ENCODE peak calls at places on chromosomes 12 and 14, in eight cellular contexts. F is Kasumi-1, Y is ELR, E is left lobe of liver, Z is GM20000, W is putamen, J is Ammon's horn, R is dorsolateral prefrontal cortex. N is an unnamed sample.

GRCh38 chr14:72714871-72715214 is 179.1 kb downstream of the DPF3 start:
- DNase-seq in Y (no peak), W (no peak), Z (no peak), R (no peak), J (no peak), F (no peak), E (no peak), N (no peak)

GRCh38 chr12:51080136-51080535 is 3.3 kb downstream of the CSRNP2 start:
- DNase-seq in W (no peak), Y (no peak), F (no peak), R (no peak), Z (no peak), J (no peak), E (no peak), N (no peak)

GRCh38 chr14:41668346-41668745 is 61.7 kb downstream of the LRFN5 start:
- DNase-seq in Z (no peak), J (no peak), Y (no peak), R (no peak), W (no peak), F (no peak), E (no peak), N (no peak)

GRCh38 chr14:90319634-90320541 is 11.9 kb downstream of the NRDE2 start:
- DNase-seq in W (no peak), E (no peak), Y (peak; percentile 58), Z (no peak), R (no peak), F (no peak), J (no peak), N (no peak)

GRCh38 chr14:21107360-21107781 is 6.5 kb downstream of the TMEM253 start:
- DNase-seq in Y (peak; percentile 40), J (no peak), E (no peak), F (no peak), W (no peak), R (no peak), Z (no peak), N (no peak)

GRCh38 chr14:67265131-67265530 is 23.9 kb downstream of the PALS1 start:
- DNase-seq in Z (no peak), J (no peak), Y (peak; percentile 55), R (no peak), F (no peak), W (no peak), E (no peak), N (no peak)

GRCh38 chr14:91382712-91383111 is 34.9 kb downstream of the CCDC88C start:
- DNase-seq in W (no peak), R (no peak), Z (no peak), Y (no peak), F (no peak), E (no peak), J (no peak), N (no peak)

GRCh38 chr12:3152013-3152412 is 74.8 kb downstream of the TSPAN9 start:
- DNase-seq in R (no peak), F (no peak), J (no peak), E (no peak), W (no peak), Z (no peak), Y (no peak), N (no peak)

GRCh38 chr12:111424189-111424792 is 18.6 kb downstream of the SH2B3 start:
- DNase-seq in Z (no peak), R (no peak), W (no peak), E (no peak), J (no peak), F (no peak), Y (no peak), N (no peak)

GRCh38 chr12:110745632-110746284 is 3.1 kb upstream of the PPP1CC start:
- DNase-seq in W (no peak), J (no peak), F (no peak), Y (no peak), E (no peak), Z (no peak), R (no peak), N (no peak)

GRCh38 chr14:101591121-101591520 is 29.8 kb downstream of the DIO3 start:
- DNase-seq in F (no peak), J (no peak), Y (no peak), W (no peak), R (peak; percentile 39), E (peak; percentile 39), Z (no peak), N (no peak)

GRCh38 chr12:92930421-92930820 is 1.3 kb upstream of the EEA1 start:
- DNase-seq in Y (peak; percentile 35), J (no peak), W (no peak), R (no peak), F (no peak), E (no peak), Z (no peak), N (no peak)

GRCh38 chr12:116241157-116241772 is 36.2 kb downstream of the MED13L start:
- DNase-seq in W (no peak), R (no peak), Y (peak; percentile 33), E (no peak), F (no peak), J (no peak), Z (no peak), N (no peak)

GRCh38 chr12:31591308-31591901 is 469 bp upstream of the DENND5B start:
- DNase-seq in Z (peak; percentile 50), E (peak; percentile 50), F (peak; percentile 33), Y (peak; percentile 25), R (no peak), W (no peak), J (peak; percentile 50), N (no peak)

GRCh38 chr12:126389215-126389841 is 1324.1 kb downstream of the AACS start:
- DNase-seq in R (no peak), E (no peak), F (no peak), Z (no peak), Y (no peak), W (no peak), J (no peak), N (no peak)

GRCh38 chr14:45135181-45135580 is 549 bp upstream of the FANCM start:
- DNase-seq in R (no peak), Y (peak; percentile 50), J (peak; percentile 5), W (no peak), F (no peak), E (no peak), Z (no peak), N (no peak)

GRCh38 chr14:82488473-82488872 is 954.8 kb upstream of the SEL1L start:
- DNase-seq in W (no peak), R (no peak), Y (no peak), E (no peak), F (no peak), Z (no peak), J (no peak), N (no peak)

GRCh38 chr12:49982246-49983229 is 9.8 kb downstream of the AQP6 start:
- DNase-seq in Z (no peak), E (no peak), Y (peak; percentile 58), F (no peak), J (no peak), W (no peak), R (no peak), N (no peak)

GRCh38 chr12:131745706-131746105 is 34.8 kb downstream of the SFSWAP start:
- DNase-seq in J (no peak), E (peak; percentile 5), R (peak; percentile 38), Y (no peak), W (no peak), F (no peak), Z (no peak), N (no peak)

GRCh38 chr12:59595097-59595496 is 732 bp upstream of the SLC16A7 start:
- DNase-seq in F (peak; percentile 63), Z (peak; percentile 6), W (no peak), J (no peak), R (no peak), E (no peak), Y (no peak), N (no peak)

GRCh38 chr12:117097159-117097558 is 2.1 kb downstream of the TESC start:
- DNase-seq in E (no peak), R (peak; percentile 42), W (peak; percentile 48), Y (no peak), F (no peak), J (no peak), Z (no peak), N (no peak)

GRCh38 chr12:13211859-13212664 is 15.5 kb downstream of the EMP1 start:
- DNase-seq in Y (peak; percentile 84), R (no peak), Z (peak; percentile 65), J (peak; percentile 79), W (peak; percentile 77), E (peak; percentile 56), F (peak; percentile 56), N (peak; percentile 52)

GRCh38 chr12:90229771-90230170 is 521.1 kb upstream of the ATP2B1 start:
- DNase-seq in J (no peak), R (no peak), F (no peak), Y (no peak), E (no peak), Z (no peak), W (no peak), N (no peak)

GRCh38 chr14:37170993-37171392 is 1.4 kb downstream of the SLC25A21 start:
- DNase-seq in R (no peak), F (no peak), E (no peak), Y (no peak), W (no peak), J (no peak), Z (no peak), N (no peak)

GRCh38 chr12:20350495-20350894 is 17.8 kb upstream of the PDE3A start:
- DNase-seq in Y (peak; percentile 49), Z (no peak), R (no peak), E (no peak), F (no peak), W (no peak), J (no peak), N (no peak)

GRCh38 chr12:46101121-46101869 is 110.9 kb upstream of the SCAF11 start:
- DNase-seq in R (no peak), F (no peak), Z (no peak), Y (no peak), W (no peak), J (no peak), E (no peak), N (no peak)

GRCh38 chr12:92503977-92504966 is 198.5 kb upstream of the PLEKHG7 start:
- DNase-seq in J (peak; percentile 57), F (no peak), Y (no peak), E (peak; percentile 93), W (no peak), R (no peak), Z (no peak), N (peak; percentile 80)

GRCh38 chr12:119409043-119409442 is 74.5 kb downstream of the CCDC60 start:
- DNase-seq in W (no peak), E (no peak), Z (no peak), R (no peak), Y (no peak), J (no peak), F (no peak), N (no peak)

GRCh38 chr12:97711392-97711791 is 248.8 kb downstream of the RMST start:
- DNase-seq in R (no peak), Z (no peak), F (no peak), Y (no peak), W (no peak), J (no peak), E (no peak), N (no peak)

GRCh38 chr12:47636908-47637780 is 68.7 kb downstream of the RPAP3 start:
- DNase-seq in Y (peak; percentile 60), R (no peak), Z (no peak), J (no peak), W (no peak), F (peak; percentile 54), E (peak; percentile 53), N (peak; percentile 47)

GRCh38 chr14:104664588-104664987 is 24.8 kb upstream of the INF2 start:
- DNase-seq in Y (no peak), R (no peak), J (no peak), F (no peak), W (no peak), E (no peak), Z (no peak), N (no peak)

GRCh38 chr12:20593611-20594010 is 101.5 kb upstream of the SLCO1C1 start:
- DNase-seq in J (no peak), E (no peak), Z (no peak), Y (no peak), R (no peak), F (no peak), W (no peak), N (no peak)

GRCh38 chr12:53231859-53232640 is at the start of gene RARG:
- DNase-seq in E (no peak), W (no peak), Y (peak; percentile 65), R (no peak), F (no peak), J (peak; percentile 54), Z (peak; percentile 58), N (no peak)

GRCh38 chr14:35114036-35114435 is 7.8 kb downstream of the PPP2R3C start:
- DNase-seq in R (no peak), J (no peak), E (no peak), Y (peak; percentile 63), F (no peak), W (no peak), Z (no peak), N (no peak)